ENCODE peak calls at places on chromosome 18, in seven cellular contexts. B is stimulated activated CD4-positive, alpha-beta T cell treated with anti-CD3 and anti-CD28 coated beads, Interleukin-15, amount 100 ng/mL, for 1 hour; N is B cell; V is KBM-7; S is psoas muscle; U is HEK293T; T is DMS53. O is an unnamed sample.

GRCh38 chr18:37575646-37576045 is 10.0 kb upstream of the CELF4 start:
- DNase-seq in S (no peak), U (no peak), N (no peak), V (no peak), T (no peak), B (no peak), O (peak)

GRCh38 chr18:59196161-59196560 is 23.8 kb upstream of the GRP start:
- DNase-seq in T (no peak), N (no peak), B (no peak), U (no peak), S (no peak), V (no peak), O (peak)

GRCh38 chr18:47736376-47737140 is 193.9 kb downstream of the SMAD2 start:
- DNase-seq in B (no peak), T (no peak), N (peak), V (no peak), S (no peak), U (no peak), O (no peak)

GRCh38 chr18:6521804-6522418 is 107.2 kb upstream of the L3MBTL4 start:
- DNase-seq in B (no peak), U (peak), T (peak), V (peak), N (no peak), S (no peak), O (peak)

GRCh38 chr18:9695605-9696004 is 12.5 kb upstream of the RAB31 start:
- DNase-seq in N (no peak), V (no peak), S (no peak), T (no peak), B (no peak), U (no peak), O (no peak)

GRCh38 chr18:23311346-23312103 is 141.6 kb upstream of the RIOK3 start:
- DNase-seq in B (no peak), V (no peak), T (no peak), N (no peak), U (no peak), S (no peak), O (no peak)

GRCh38 chr18:78402966-78403365 is 576.7 kb upstream of the SALL3 start:
- DNase-seq in V (no peak), U (no peak), S (no peak), B (no peak), N (no peak), T (no peak), O (no peak)

GRCh38 chr18:58370662-58371061 is 258.2 kb downstream of the ALPK2 start:
- DNase-seq in S (no peak), B (no peak), N (no peak), V (no peak), T (no peak), U (no peak), O (no peak)

GRCh38 chr18:36758623-36759022 is 70.2 kb downstream of the TPGS2 start:
- DNase-seq in B (no peak), S (no peak), T (no peak), U (no peak), V (no peak), N (no peak), O (no peak)

GRCh38 chr18:8247700-8248099 is 361.5 kb upstream of the RAB12 start:
- DNase-seq in B (no peak), T (no peak), U (no peak), V (no peak), S (no peak), N (no peak), O (peak)

GRCh38 chr18:5066380-5066977 is 130.6 kb downstream of the AKAIN1 start:
- DNase-seq in T (peak), U (peak), N (no peak), B (no peak), S (no peak), V (peak), O (peak)

GRCh38 chr18:63107931-63108330 is 211.6 kb downstream of the BCL2 start:
- DNase-seq in B (no peak), N (no peak), U (no peak), V (peak), T (no peak), S (no peak), O (peak)

GRCh38 chr18:64019922-64020756 is 50.3 kb downstream of the SERPINB8 start:
- DNase-seq in T (no peak), B (no peak), V (no peak), N (no peak), S (no peak), U (no peak), O (peak)

GRCh38 chr18:58887613-58887963 is 22.9 kb downstream of the ZNF532 start:
- DNase-seq in U (no peak), S (peak), N (peak), B (no peak), V (peak), T (no peak), O (no peak)

GRCh38 chr18:79664525-79665125 is 15.0 kb upstream of the CTDP1 start:
- DNase-seq in V (no peak), U (no peak), N (no peak), S (no peak), B (no peak), T (no peak), O (no peak)

GRCh38 chr18:79133724-79134123 is 64.5 kb downstream of the ATP9B start:
- DNase-seq in S (peak), U (no peak), N (no peak), T (no peak), V (no peak), B (no peak), O (no peak)

GRCh38 chr18:51194604-51195003 is 2.9 kb downstream of the MEX3C start:
- DNase-seq in V (peak), N (no peak), B (no peak), S (no peak), U (no peak), T (no peak), O (peak)

GRCh38 chr18:61272793-61273192 is 60.4 kb upstream of the CDH20 start:
- DNase-seq in S (no peak), B (no peak), N (no peak), V (no peak), T (no peak), U (no peak), O (no peak)

GRCh38 chr18:56373601-56374000 is 264.8 kb downstream of the TXNL1 start:
- DNase-seq in N (no peak), U (no peak), S (no peak), V (no peak), B (no peak), T (no peak), O (peak)

GRCh38 chr18:24924066-24924716 is 427.8 kb downstream of the ZNF521 start:
- DNase-seq in V (no peak), U (no peak), N (no peak), B (no peak), T (no peak), S (no peak), O (peak)

GRCh38 chr18:79871481-79872091 is 73.8 kb downstream of the KCNG2 start:
- DNase-seq in T (no peak), B (no peak), V (no peak), U (no peak), N (peak), S (peak), O (no peak)

GRCh38 chr18:75127143-75128021 is 81.6 kb downstream of the PTGR3 start:
- DNase-seq in S (no peak), V (no peak), U (no peak), B (no peak), T (peak), N (no peak), O (no peak)

GRCh38 chr18:23137093-23137640 is 1.9 kb downstream of the CABLES1 start:
- DNase-seq in T (peak), U (no peak), S (no peak), N (no peak), V (peak), B (no peak), O (peak)

GRCh38 chr18:25727281-25727680 is 363.1 kb downstream of the SS18 start:
- DNase-seq in U (no peak), B (no peak), N (no peak), T (peak), V (no peak), S (no peak), O (no peak)

GRCh38 chr18:56299740-56300139 is 338.7 kb downstream of the TXNL1 start:
- DNase-seq in N (no peak), B (no peak), S (no peak), U (no peak), V (no peak), T (no peak), O (no peak)

GRCh38 chr18:11323359-11323819 is 174.0 kb upstream of the PIEZO2 start:
- DNase-seq in U (peak), N (no peak), B (no peak), V (no peak), S (no peak), T (no peak), O (peak)

GRCh38 chr18:79121746-79122474 is 52.7 kb downstream of the ATP9B start:
- DNase-seq in N (no peak), U (no peak), V (no peak), T (no peak), S (no peak), B (no peak), O (no peak)

GRCh38 chr18:6731197-6731596 is 1.7 kb downstream of the ARHGAP28 start:
- DNase-seq in U (peak), B (no peak), T (peak), V (no peak), N (no peak), S (no peak), O (peak)

GRCh38 chr18:79951545-79952456 is at the start of gene SLC66A2:
- DNase-seq in T (peak), N (peak), U (peak), S (peak), B (peak), V (peak), O (peak)

GRCh38 chr18:35158728-35159443 is 81.9 kb upstream of the ZNF397 start:
- DNase-seq in B (no peak), N (peak), V (peak), S (no peak), T (peak), U (no peak), O (peak)

GRCh38 chr18:76955529-76956170 is 133.3 kb downstream of the ZNF236 start:
- DNase-seq in B (no peak), V (no peak), N (no peak), T (peak), S (no peak), U (no peak), O (peak)

GRCh38 chr18:26549486-26550435 is 1.4 kb upstream of the KCTD1 start:
- DNase-seq in N (no peak), B (no peak), V (peak), U (peak), T (peak), S (peak), O (peak)

O was measured in NCI-H69.